ENCODE peak calls at places on chromosome 15, in seven cellular contexts. E is CD8-positive, alpha-beta T cell; F is CD4-positive, alpha-beta memory T cell; K is BE2C; R is stomach; Z is astrocyte of the spinal cord; D is tibial artery. N is an unnamed sample.

GRCh38 chr15:42919794-42920280 is 741 bp downstream of the TTBK2 start:
- DNase-seq in F (peak), K (peak), R (no peak), E (peak), Z (peak), D (peak), N (no peak)

GRCh38 chr15:55715355-55716076 is 27.4 kb downstream of the PRTG start:
- DNase-seq in K (no peak), Z (no peak), E (no peak), D (no peak), R (no peak), F (no peak), N (no peak)

GRCh38 chr15:65420975-65421359 is 1.8 kb downstream of the IGDCC4 start:
- DNase-seq in F (no peak), D (no peak), R (no peak), Z (no peak), K (no peak), E (no peak), N (no peak)

GRCh38 chr15:83014205-83014653 is 2.8 kb upstream of the C15orf40 start:
- DNase-seq in F (no peak), E (no peak), R (no peak), D (no peak), Z (no peak), K (no peak), N (no peak)

GRCh38 chr15:44666208-44667038 is 3.0 kb upstream of the SPG11 start:
- DNase-seq in F (no peak), R (no peak), Z (no peak), D (no peak), E (no peak), K (no peak), N (no peak)

GRCh38 chr15:95284933-95285401 is 1045.5 kb upstream of the NR2F2 start:
- DNase-seq in K (no peak), R (no peak), Z (peak), D (no peak), E (no peak), F (no peak), N (no peak)

GRCh38 chr15:71440479-71441071 is 325.3 kb downstream of the THSD4 start:
- DNase-seq in E (no peak), R (no peak), Z (peak), D (no peak), K (no peak), F (no peak), N (no peak)

GRCh38 chr15:81296673-81297072 is 27.3 kb downstream of the STARD5 start:
- DNase-seq in F (peak), R (peak), E (peak), D (peak), Z (no peak), K (no peak), N (no peak)

GRCh38 chr15:45138814-45139765 is 9.3 kb downstream of the DUOX1 start:
- DNase-seq in D (no peak), K (no peak), R (peak), Z (no peak), E (no peak), F (no peak), N (no peak)

GRCh38 chr15:68412218-68412617 is 19.7 kb downstream of the ITGA11 start:
- DNase-seq in E (no peak), F (no peak), K (no peak), D (no peak), Z (no peak), R (no peak), N (peak)

GRCh38 chr15:26852980-26853379 is 13.9 kb upstream of the GABRA5 start:
- DNase-seq in Z (no peak), K (no peak), E (no peak), R (no peak), D (no peak), F (no peak), N (no peak)

GRCh38 chr15:65580287-65580686 is 30.6 kb downstream of the INTS14 start:
- DNase-seq in R (no peak), E (no peak), Z (peak), D (no peak), F (no peak), K (no peak), N (no peak)

GRCh38 chr15:55186331-55186730 is 10.4 kb downstream of the RSL24D1 start:
- DNase-seq in Z (no peak), E (no peak), F (no peak), R (no peak), K (no peak), D (no peak), N (no peak)

GRCh38 chr15:32747886-32748285 is 30.1 kb downstream of the GREM1 start:
- DNase-seq in K (no peak), D (no peak), R (no peak), E (no peak), Z (no peak), F (no peak), N (no peak)

GRCh38 chr15:66749841-66750575 is 48.0 kb downstream of the SMAD6 start:
- DNase-seq in D (no peak), K (no peak), Z (no peak), R (peak), E (no peak), F (no peak), N (no peak)

GRCh38 chr15:57395292-57395691 is 19.0 kb downstream of the CGNL1 start:
- DNase-seq in D (no peak), R (no peak), K (no peak), Z (peak), E (no peak), F (no peak), N (no peak)

GRCh38 chr15:83837946-83838571 is 184.1 kb downstream of the ADAMTSL3 start:
- DNase-seq in R (peak), Z (no peak), D (peak), K (peak), E (no peak), F (no peak), N (no peak)

GRCh38 chr15:39404767-39405173 is 176.1 kb upstream of the THBS1 start:
- DNase-seq in K (no peak), D (no peak), E (no peak), R (no peak), Z (peak), F (no peak), N (no peak)

GRCh38 chr15:62961134-62961533 is 81.4 kb upstream of the TPM1 start:
- DNase-seq in D (no peak), E (no peak), Z (no peak), K (no peak), R (no peak), F (no peak), N (no peak)

GRCh38 chr15:93523490-93523889 is 434.5 kb upstream of the RGMA start:
- DNase-seq in F (no peak), R (no peak), K (no peak), E (no peak), Z (peak), D (no peak), N (no peak)

GRCh38 chr15:35755237-35755802 is 209.4 kb upstream of the DPH6 start:
- DNase-seq in Z (no peak), F (no peak), R (no peak), E (no peak), K (no peak), D (no peak), N (no peak)

GRCh38 chr15:43219929-43220886 is 610 bp downstream of the EPB42 start:
- DNase-seq in R (no peak), E (no peak), F (no peak), D (no peak), Z (no peak), K (no peak), N (no peak)

GRCh38 chr15:55816017-55816416 is 73.1 kb upstream of the PRTG start:
- DNase-seq in K (no peak), F (no peak), Z (peak), D (no peak), E (no peak), R (no peak), N (no peak)

GRCh38 chr15:69032703-69033373 is 18.3 kb downstream of the NOX5 start:
- DNase-seq in E (no peak), F (no peak), K (no peak), D (no peak), R (no peak), Z (no peak), N (no peak)

GRCh38 chr15:98865397-98866339 is 141.9 kb downstream of the PGPEP1L start:
- DNase-seq in K (peak), D (peak), F (peak), Z (peak), E (peak), R (peak), N (peak)

GRCh38 chr15:34621675-34622074 is 38.2 kb upstream of the GOLGA8B start:
- DNase-seq in R (no peak), F (no peak), D (no peak), E (no peak), K (no peak), Z (peak), N (no peak)

GRCh38 chr15:24857094-24857437 is 97.7 kb upstream of the SNRPN start:
- DNase-seq in R (no peak), E (no peak), K (no peak), D (no peak), Z (no peak), F (no peak), N (no peak)
- H3K4me3 ChIP-seq in R (peak), E (no peak), K (no peak), D (peak), Z (peak), F (no peak), N (no peak)

GRCh38 chr15:40407343-40407990 is 1.9 kb downstream of the IVD start:
- DNase-seq in Z (no peak), F (no peak), K (no peak), D (no peak), R (no peak), E (no peak), N (no peak)
- H3K4me3 ChIP-seq in Z (no peak), F (no peak), K (no peak), D (no peak), R (no peak), E (no peak), N (no peak)

DNA sequence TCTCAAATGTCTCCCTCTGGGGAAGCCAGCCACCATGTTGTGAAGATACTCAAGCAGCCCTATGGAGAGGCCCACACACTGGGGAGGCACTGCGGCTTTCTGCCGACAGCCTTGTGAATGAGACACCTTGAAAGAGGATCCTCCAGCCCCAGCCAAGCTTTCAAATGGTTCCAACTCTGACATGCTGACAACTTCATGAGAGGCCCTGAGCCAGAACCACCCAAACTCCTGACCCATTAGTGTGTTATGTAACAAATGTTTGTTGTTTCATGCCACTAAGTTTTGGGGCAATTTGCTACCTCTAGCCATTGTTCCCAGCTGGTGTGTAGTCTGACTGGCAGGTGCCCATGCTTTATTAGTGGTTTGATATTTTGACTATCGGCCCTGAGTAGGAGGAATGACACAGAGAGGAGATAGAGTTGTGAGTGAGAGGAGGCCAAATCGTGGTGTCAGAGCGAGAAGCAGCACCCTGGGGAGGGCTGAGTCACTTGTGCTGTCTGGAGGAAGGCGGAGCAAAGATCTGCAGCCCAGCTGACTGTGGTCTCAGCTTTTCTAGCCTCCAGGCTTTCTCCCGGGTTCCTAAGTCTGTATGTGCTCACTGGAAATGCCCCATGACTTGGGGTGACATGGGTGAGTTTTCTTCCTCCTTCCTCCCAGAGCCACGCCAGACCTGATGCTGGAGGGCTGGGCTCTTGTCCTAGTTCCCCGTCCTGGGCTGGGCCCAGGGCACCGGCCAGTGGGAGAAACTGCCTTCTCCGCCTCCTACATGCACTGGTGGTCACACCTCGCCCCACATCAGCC is 56.8 kb upstream of the BLM start:
- DNase-seq in E (peak), R (peak), F (peak), D (peak), K (peak), Z (peak), N (peak)
- H3K4me3 ChIP-seq in E (peak), R (no peak), F (peak), D (peak), K (no peak), Z (no peak), N (no peak)

DNA sequence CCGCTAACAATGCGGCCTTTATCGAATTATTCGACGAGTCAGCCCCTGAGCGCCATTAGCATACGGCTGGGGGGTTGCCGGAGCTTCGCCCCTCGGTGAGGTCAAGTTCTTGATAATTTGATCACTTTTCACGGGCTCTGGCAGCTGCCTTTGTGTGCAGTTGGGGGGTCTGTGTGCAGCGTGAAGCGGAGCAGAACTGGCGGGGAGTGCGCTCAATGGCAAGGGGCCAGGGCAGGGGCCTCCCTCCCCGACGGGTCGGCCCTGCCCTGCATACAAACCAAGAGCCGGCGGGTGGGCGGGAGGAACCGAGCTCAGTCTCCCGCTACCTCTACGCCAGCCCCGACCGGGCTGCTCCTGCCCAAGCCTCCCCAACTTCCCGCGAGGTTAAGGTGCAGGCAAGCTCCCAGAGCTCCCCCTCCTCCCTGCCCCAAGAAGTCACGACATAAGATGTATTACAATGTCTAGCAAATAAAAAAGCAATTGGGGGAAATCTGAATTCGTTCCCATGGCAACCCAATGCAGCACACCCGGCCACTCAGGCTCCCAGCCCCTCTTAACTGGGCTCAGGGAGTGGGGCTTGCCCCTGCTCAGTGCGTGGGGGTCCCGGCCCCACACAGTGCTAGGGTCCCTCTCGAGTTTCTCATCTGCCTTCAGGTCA is 34.1 kb upstream of the POLG start:
- DNase-seq in Z (no peak), K (peak), F (no peak), E (no peak), R (no peak), D (no peak), N (no peak)
- H3K4me3 ChIP-seq in Z (no peak), K (peak), F (no peak), E (no peak), R (no peak), D (no peak), N (no peak)

GRCh38 chr15:90645873-90646605 is 71.1 kb upstream of the BLM start:
- DNase-seq in Z (no peak), F (no peak), K (no peak), D (no peak), E (no peak), R (peak), N (no peak)
- H3K4me3 ChIP-seq in Z (no peak), F (no peak), K (no peak), D (no peak), E (no peak), R (no peak), N (no peak)

DNA sequence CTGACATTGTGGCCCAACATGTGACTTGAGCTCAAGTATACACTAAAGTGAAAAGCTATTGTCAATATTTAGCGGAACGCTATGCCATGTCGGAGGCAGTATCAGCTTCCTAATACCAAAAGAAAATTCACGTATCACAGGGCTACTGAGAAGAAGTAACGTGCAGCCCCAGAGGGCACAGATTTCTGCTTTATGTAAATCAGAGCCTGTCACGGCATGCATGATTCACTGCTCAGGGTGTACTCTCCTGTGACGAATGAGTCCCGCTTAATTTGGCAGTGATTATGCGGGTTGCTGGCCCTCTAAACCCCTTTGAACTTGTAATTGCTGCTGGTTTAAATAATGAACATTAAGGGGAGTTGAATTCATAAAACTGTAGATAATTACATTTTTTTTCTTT is 85.3 kb downstream of the MEIS2 start:
- DNase-seq in Z (peak), E (no peak), K (peak), D (no peak), F (no peak), R (no peak), N (no peak)
- H3K4me3 ChIP-seq in Z (no peak), E (no peak), K (peak), D (peak), F (no peak), R (no peak), N (no peak)

DNA sequence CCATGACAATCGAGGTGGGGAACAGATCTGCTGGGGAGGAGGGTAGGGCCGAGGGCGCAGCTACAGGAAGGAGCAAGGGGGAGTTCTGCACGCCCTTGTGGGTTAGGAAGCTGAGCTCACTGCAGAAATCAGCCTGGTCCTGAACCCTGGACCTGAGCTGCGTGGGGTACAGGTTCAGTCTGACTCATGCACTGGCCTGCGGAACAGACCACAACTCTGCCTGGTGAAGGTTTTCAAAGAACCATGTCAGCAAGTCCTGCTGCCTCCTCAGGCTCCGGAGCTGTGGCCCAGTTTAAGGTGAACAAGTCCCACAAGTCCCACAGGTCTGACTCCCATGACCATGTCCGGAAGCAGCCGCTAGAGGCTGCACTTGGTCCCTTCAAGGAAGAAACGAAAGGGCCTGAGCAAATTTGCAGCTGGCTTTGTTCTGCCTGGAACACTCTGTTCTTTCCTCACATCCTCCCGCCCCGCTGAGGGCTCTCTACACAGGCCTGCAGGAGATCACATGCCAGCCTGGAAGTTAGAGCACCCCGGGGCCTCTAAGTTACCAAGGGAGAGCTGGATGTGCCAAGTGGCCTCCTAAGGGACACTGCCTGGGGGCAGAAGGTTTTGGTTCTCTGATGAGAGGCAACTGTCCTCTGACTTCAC is 49.3 kb upstream of the AKAP13 start:
- DNase-seq in F (peak), K (peak), R (peak), E (peak), D (peak), Z (peak), N (peak)
- H3K4me3 ChIP-seq in F (peak), K (no peak), R (no peak), E (peak), D (no peak), Z (no peak), N (no peak)

GRCh38 chr15:49309889-49310288 is 113.2 kb upstream of the FGF7 start:
- DNase-seq in E (no peak), F (no peak), Z (no peak), R (no peak), K (no peak), D (no peak), N (no peak)

GRCh38 chr15:49320337-49320736 is 102.7 kb upstream of the FGF7 start:
- DNase-seq in E (no peak), F (no peak), Z (no peak), R (no peak), K (no peak), D (no peak), N (no peak)

GRCh38 chr15:49313650-49314049 is 109.4 kb upstream of the FGF7 start:
- DNase-seq in D (no peak), Z (peak), R (no peak), F (no peak), K (no peak), E (no peak), N (no peak)

GRCh38 chr15:49315543-49315942 is 107.5 kb upstream of the FGF7 start:
- DNase-seq in Z (peak), R (no peak), D (no peak), K (no peak), F (no peak), E (no peak), N (no peak)

GRCh38 chr15:49314729-49315128 is 108.3 kb upstream of the FGF7 start:
- DNase-seq in Z (no peak), F (no peak), K (no peak), D (no peak), E (no peak), R (no peak), N (no peak)
- H3K4me3 ChIP-seq in Z (no peak), F (no peak), K (no peak), D (no peak), E (no peak), R (no peak), N (no peak)

DNA sequence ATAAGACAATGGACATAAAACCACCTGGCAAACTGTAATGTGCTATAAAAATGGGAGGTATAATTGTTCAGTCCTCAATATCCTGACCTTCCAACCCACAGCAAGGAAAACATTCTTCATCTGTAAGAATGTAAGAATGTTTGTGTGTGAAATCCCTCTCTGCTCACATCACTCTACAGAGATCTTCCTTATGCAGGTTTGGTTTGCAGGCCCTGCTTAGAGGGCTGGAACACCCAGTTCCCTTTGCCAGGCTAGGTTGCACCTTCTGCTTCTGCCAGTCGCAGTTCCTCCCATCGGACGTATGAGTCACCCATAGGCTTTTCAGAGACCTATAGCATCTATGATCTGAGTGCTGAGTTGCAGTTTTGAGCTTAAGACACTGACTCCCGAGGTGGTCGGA is 24.1 kb upstream of the MINAR1 start:
- DNase-seq in E (no peak), F (no peak), K (no peak), Z (no peak), D (no peak), R (no peak), N (no peak)
- H3K4me3 ChIP-seq in E (no peak), F (no peak), K (no peak), Z (no peak), D (no peak), R (no peak), N (no peak)